ENCODE peak calls at places on chromosomes 4 and X, in eight cellular contexts. G is pancreas, W is uterus, B is GM20000, L is endothelial cell, X is sigmoid colon, I is AG09309, M is NB4. H is an unnamed sample.

GRCh38 chr4:122764808-122765189 is 32.3 kb downstream of the BBS12 start:
- DNase-seq in I (peak), W (no peak), M (peak), G (no peak), X (no peak), B (peak), L (no peak), H (no peak)

GRCh38 chr4:184854673-184855072 is 28.9 kb upstream of the ACSL1 start:
- DNase-seq in L (no peak), X (no peak), G (no peak), I (no peak), M (peak), B (peak), W (no peak), H (no peak)

GRCh38 chrX:57453901-57454300 is 137.9 kb upstream of the ZXDB start:
- DNase-seq in G (no peak), I (no peak), W (no peak), X (no peak), L (peak), M (peak), B (peak), H (no peak)

GRCh38 chr4:41362647-41363383 is 106.1 kb downstream of the UCHL1 start:
- DNase-seq in B (no peak), W (no peak), L (no peak), M (no peak), G (no peak), I (no peak), X (no peak), H (no peak)

GRCh38 chrX:57286507-57287251 is at the start of gene FAAH2:
- DNase-seq in G (peak), B (peak), X (no peak), M (no peak), W (no peak), L (peak), I (no peak), H (peak)

GRCh38 chr4:13635281-13635799 is 7.8 kb upstream of the BOD1L1 start:
- DNase-seq in M (no peak), L (no peak), I (no peak), B (no peak), W (no peak), X (no peak), G (no peak), H (no peak)

GRCh38 chrX:96474357-96475125 is 210.1 kb upstream of the DIAPH2 start:
- DNase-seq in L (no peak), M (no peak), X (no peak), G (no peak), I (no peak), B (no peak), W (no peak), H (no peak)

GRCh38 chr4:26020896-26021295 is 106.9 kb downstream of the SMIM20 start:
- DNase-seq in G (no peak), I (no peak), W (no peak), X (no peak), B (no peak), M (no peak), L (no peak), H (no peak)

GRCh38 chrX:9378980-9379696 is 85.7 kb upstream of the TBL1X start:
- DNase-seq in W (no peak), M (peak), I (no peak), G (no peak), L (no peak), B (no peak), X (no peak), H (no peak)

GRCh38 chr4:70556856-70557255 is 35.2 kb upstream of the AMBN start:
- DNase-seq in M (no peak), L (no peak), B (no peak), I (no peak), W (no peak), G (no peak), X (no peak), H (no peak)

GRCh38 chrX:115625577-115626301 is 64.8 kb downstream of the PLS3 start:
- DNase-seq in G (no peak), L (no peak), B (no peak), W (no peak), X (no peak), M (no peak), I (peak), H (no peak)

GRCh38 chrX:30085571-30085970 is 129.8 kb upstream of the MAGEB2 start:
- DNase-seq in W (no peak), G (no peak), I (no peak), X (no peak), M (no peak), L (no peak), B (no peak), H (no peak)

GRCh38 chrX:119990995-119991787 is 47.6 kb upstream of the NKAP start:
- DNase-seq in M (peak), G (peak), W (no peak), I (no peak), L (no peak), X (no peak), B (peak), H (peak)

GRCh38 chr4:19025031-19025430 is 1003.5 kb upstream of the LCORL start:
- DNase-seq in B (no peak), L (no peak), M (no peak), X (no peak), G (no peak), I (no peak), W (no peak), H (no peak)

GRCh38 chrX:4572652-4573051 is 859.2 kb upstream of the PRKX start:
- DNase-seq in G (no peak), L (no peak), B (no peak), W (no peak), M (no peak), I (no peak), X (no peak), H (no peak)

GRCh38 chr4:69056921-69057562 is 39.2 kb upstream of the UGT2B7 start:
- DNase-seq in G (no peak), W (no peak), X (no peak), B (no peak), L (no peak), M (no peak), I (no peak), H (no peak)

GRCh38 chr4:109826719-109827118 is 1.1 kb upstream of the RRH start:
- DNase-seq in X (no peak), G (no peak), L (no peak), I (peak), M (peak), W (no peak), B (peak), H (no peak)

GRCh38 chr4:4780634-4781287 is 78.7 kb upstream of the MSX1 start:
- DNase-seq in X (no peak), W (no peak), G (no peak), B (no peak), L (no peak), M (no peak), I (peak), H (no peak)

GRCh38 chr4:72709475-72709874 is 140.5 kb upstream of the ADAMTS3 start:
- DNase-seq in I (no peak), X (no peak), G (no peak), B (no peak), M (no peak), L (no peak), W (no peak), H (no peak)

GRCh38 chr4:6391852-6392188 is 80.6 kb downstream of the PPP2R2C start:
- DNase-seq in B (no peak), M (no peak), G (no peak), I (no peak), W (no peak), L (no peak), X (no peak), H (no peak)

GRCh38 chr4:97395980-97396562 is 747.2 kb downstream of the STPG2 start:
- DNase-seq in G (no peak), I (no peak), W (no peak), X (no peak), B (no peak), L (no peak), M (no peak), H (no peak)

GRCh38 chrX:40755291-40756249 is 20.2 kb upstream of the MED14 start:
- DNase-seq in W (no peak), M (no peak), G (no peak), L (no peak), B (no peak), I (no peak), X (no peak), H (no peak)

GRCh38 chr4:165079476-165079875 is 25.8 kb downstream of the TRIM75 start:
- DNase-seq in I (no peak), W (no peak), L (no peak), G (no peak), X (no peak), M (no peak), B (no peak), H (no peak)

GRCh38 chrX:154478728-154479622 is at the start of gene LAGE3:
- DNase-seq in I (peak), G (peak), X (peak), L (peak), B (peak), M (peak), W (peak), H (peak)

GRCh38 chrX:95728446-95728845 is 956.2 kb upstream of the DIAPH2 start:
- DNase-seq in M (no peak), L (no peak), W (no peak), G (no peak), B (no peak), X (no peak), I (no peak), H (no peak)

GRCh38 chrX:47191331-47191730 is 2.3 kb upstream of the UBA1 start:
- DNase-seq in W (no peak), B (peak), M (peak), X (no peak), I (no peak), L (peak), G (peak), H (no peak)

DNA sequence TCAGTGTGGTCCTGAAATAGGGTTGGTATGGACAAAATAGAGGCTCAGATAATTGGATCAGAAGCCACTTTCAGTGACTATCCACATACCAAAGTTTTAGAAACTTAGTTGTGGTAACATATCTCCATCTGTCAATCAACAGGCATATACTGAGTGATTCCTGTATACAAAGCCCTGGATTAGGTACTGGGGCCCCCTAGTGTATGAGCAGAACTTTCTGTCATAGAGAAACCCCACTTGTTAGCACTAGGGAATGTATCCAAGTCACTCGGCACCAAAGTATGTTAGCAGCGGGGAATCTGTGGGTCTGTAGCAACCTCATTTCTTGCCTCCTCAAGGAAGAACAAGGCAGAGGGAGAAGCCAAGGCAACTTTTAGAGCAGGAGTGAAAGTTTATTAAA is 50.7 kb downstream of the MAP7D3 start:
- DNase-seq in B (peak), G (no peak), L (no peak), M (peak), I (no peak), X (no peak), W (no peak), H (no peak)
- TF ChIP-seq CTCF in B (no peak), G (no peak), L (no peak), M (peak), I (peak), X (peak), W (peak), H (no peak)

GRCh38 chr4:90030953-90031352 is 96.2 kb upstream of the CCSER1 start:
- DNase-seq in W (no peak), X (no peak), B (no peak), I (no peak), G (peak), L (no peak), M (no peak), H (no peak)
- TF ChIP-seq CTCF in W (no peak), X (no peak), B (no peak), I (no peak), G (no peak), L (no peak), M (no peak), H (no peak)

GRCh38 chr4:53804719-53805118 is 213.4 kb upstream of the LNX1 start:
- DNase-seq in I (no peak), G (peak), B (peak), W (no peak), L (no peak), M (peak), X (no peak), H (no peak)
- TF ChIP-seq CTCF in I (peak), G (peak), B (peak), W (peak), L (peak), M (peak), X (no peak), H (peak)

DNA sequence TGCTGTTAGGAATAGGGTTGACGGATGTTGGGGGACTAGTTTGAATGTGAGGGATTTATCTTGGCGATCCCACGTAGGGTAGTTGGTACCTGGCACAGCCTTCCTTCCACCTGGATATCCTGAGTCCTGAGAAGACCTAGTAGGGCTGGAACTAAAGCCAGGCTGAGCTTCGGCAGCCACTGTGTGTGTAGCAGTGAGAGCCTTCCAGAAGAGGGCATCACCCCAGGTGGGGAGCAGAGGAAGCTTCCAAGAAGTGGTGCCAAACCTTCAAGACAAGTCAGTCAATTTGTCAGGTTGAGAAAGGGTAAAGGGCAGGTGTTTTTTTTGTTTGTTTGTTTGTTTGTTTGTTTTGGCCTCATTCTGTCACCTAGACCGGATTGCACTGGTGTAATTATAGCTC is 1.2 kb upstream of the FGFBP2 start:
- DNase-seq in M (no peak), X (no peak), L (peak), G (no peak), I (no peak), B (no peak), W (no peak), H (no peak)
- TF ChIP-seq CTCF in M (peak), X (no peak), L (no peak), G (no peak), I (peak), B (no peak), W (no peak), H (no peak)

GRCh38 chr4:156154978-156155377 is 201.3 kb upstream of the CTSO start:
- DNase-seq in B (no peak), G (no peak), M (no peak), X (no peak), W (no peak), I (no peak), L (no peak), H (no peak)
- TF ChIP-seq CTCF in B (no peak), G (no peak), M (no peak), X (no peak), W (no peak), I (peak), L (no peak), H (no peak)

GRCh38 chr4:2281575-2282343 is 19.9 kb upstream of the MXD4 start:
- DNase-seq in M (peak), W (no peak), G (no peak), B (peak), X (no peak), I (no peak), L (no peak), H (peak)
- TF ChIP-seq CTCF in M (peak), W (no peak), G (no peak), B (no peak), X (no peak), I (no peak), L (no peak), H (no peak)

DNA sequence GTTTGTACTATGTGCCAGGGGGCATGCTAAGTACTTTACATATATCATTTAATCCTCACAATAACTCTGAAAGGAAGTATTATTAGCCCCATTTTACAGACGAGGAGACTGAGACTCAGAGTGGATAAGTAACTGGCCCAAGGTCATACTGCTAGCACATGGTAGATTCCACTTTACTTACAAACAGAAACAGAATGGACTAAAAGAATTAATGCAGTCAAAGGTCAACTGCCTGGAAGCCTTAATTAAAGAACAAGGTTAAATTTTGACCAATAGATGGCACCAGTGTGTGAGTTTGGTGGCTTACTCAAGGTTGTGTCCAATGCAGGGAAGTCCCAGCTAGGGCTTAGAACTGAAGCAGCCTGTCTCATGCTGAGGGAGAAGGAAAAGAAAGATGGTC is 4.7 kb downstream of the RIPPLY1 start:
- DNase-seq in W (no peak), G (no peak), X (no peak), B (peak), I (no peak), M (peak), L (peak), H (no peak)
- TF ChIP-seq CTCF in W (no peak), G (peak), X (no peak), B (no peak), I (peak), M (peak), L (peak), H (peak)

GRCh38 chr4:159946983-159947645 is 844.2 kb downstream of the RAPGEF2 start:
- DNase-seq in L (no peak), M (peak), X (no peak), W (no peak), I (peak), B (peak), G (no peak), H (no peak)
- TF ChIP-seq CTCF in L (peak), M (peak), X (peak), W (no peak), I (peak), B (peak), G (peak), H (peak)

GRCh38 chr4:8524595-8525382 is 55.4 kb upstream of the GPR78 start:
- DNase-seq in X (no peak), L (no peak), M (no peak), G (no peak), W (no peak), I (no peak), B (no peak), H (no peak)

GRCh38 chr4:8526363-8526855 is 53.8 kb upstream of the GPR78 start:
- DNase-seq in L (no peak), X (peak), I (no peak), G (no peak), M (no peak), W (no peak), B (no peak), H (no peak)

GRCh38 chr4:8523175-8523574 is 57.0 kb upstream of the GPR78 start:
- DNase-seq in M (no peak), G (peak), I (no peak), X (peak), B (no peak), L (no peak), W (no peak), H (no peak)

GRCh38 chr4:8522160-8523120 is 57.8 kb upstream of the GPR78 start:
- DNase-seq in G (no peak), L (no peak), I (no peak), M (no peak), X (no peak), W (no peak), B (no peak), H (no peak)

DNA sequence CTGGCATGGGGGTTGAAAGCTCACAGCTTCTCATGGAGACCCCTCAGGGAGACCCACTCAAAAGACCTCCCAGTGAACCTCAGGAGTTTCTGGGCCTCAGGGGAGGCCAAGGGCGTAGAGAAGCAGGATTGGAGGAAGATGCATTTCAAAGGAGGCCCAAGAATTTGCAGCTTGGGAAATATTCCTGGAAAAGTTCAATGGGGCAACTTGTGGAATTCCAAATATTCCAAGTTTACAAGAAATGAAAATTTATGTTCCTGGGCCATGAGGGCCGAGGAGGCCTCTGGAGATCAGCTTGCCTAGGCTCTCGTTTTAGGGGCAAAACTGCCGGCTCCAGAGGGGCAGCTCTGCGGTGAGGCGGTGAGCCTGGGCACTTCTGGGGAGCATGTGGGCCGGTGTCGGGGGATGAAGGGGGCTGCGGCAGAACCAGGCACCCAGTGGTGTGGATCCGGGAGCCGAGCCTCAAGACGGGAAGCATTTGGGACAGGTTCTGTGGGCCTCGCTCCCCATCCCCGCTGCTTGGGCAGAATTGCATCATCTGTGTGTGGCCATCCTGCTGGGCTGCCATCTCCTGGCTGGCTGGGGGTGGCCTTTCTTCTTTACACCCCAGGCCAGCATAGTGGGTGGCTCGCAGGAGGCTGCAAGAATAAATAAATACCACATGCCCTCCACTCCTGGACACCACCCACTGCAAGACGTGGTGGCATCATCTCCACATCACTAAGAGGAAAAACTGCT is 54.6 kb upstream of the GPR78 start:
- DNase-seq in L (no peak), M (no peak), G (no peak), W (no peak), B (no peak), I (no peak), X (peak), H (no peak)
- TF ChIP-seq CTCF in L (no peak), M (no peak), G (no peak), W (no peak), B (no peak), I (peak), X (no peak), H (no peak)

H was measured in glutamatergic neuron.